ENCODE peak calls at places on chromosome 1, in six cellular contexts. H, Q, E, D, K and W are unnamed samples.
A peak's percentile ranks its signal among the peaks of the same experiment; 100 is the strongest.

GRCh38 chr1:94296018-94296417 is 58.6 kb upstream of the ARHGAP29 start:
- DNase-seq in H (no peak), E (peak; percentile 95), K (peak; percentile 95), D (no peak), Q (no peak), W (peak; percentile 87)

GRCh38 chr1:234675561-234675960 is 65.6 kb upstream of the IRF2BP2 start:
- DNase-seq in Q (no peak), H (no peak), K (no peak), E (no peak), D (no peak), W (no peak)

GRCh38 chr1:87330201-87330953 is 1.7 kb downstream of the LMO4 start:
- DNase-seq in H (no peak), K (peak; percentile 46), D (no peak), E (peak; percentile 32), Q (peak; percentile 27), W (peak; percentile 61)

GRCh38 chr1:112935474-112936289 is 20.3 kb downstream of the SLC16A1 start:
- DNase-seq in H (no peak), D (no peak), E (peak; percentile 57), K (peak; percentile 91), Q (no peak), W (peak; percentile 77)

GRCh38 chr1:117014209-117014608 is 12.6 kb downstream of the CD101 start:
- DNase-seq in D (no peak), Q (no peak), H (no peak), K (no peak), E (no peak), W (peak; percentile 36)

GRCh38 chr1:182783068-182783467 is 6.5 kb upstream of the NPL start:
- DNase-seq in Q (peak; percentile 16), E (no peak), D (no peak), K (no peak), H (no peak), W (no peak)

GRCh38 chr1:234589854-234590620 is 19.9 kb downstream of the IRF2BP2 start:
- DNase-seq in D (no peak), K (peak; percentile 50), E (no peak), H (no peak), Q (no peak), W (peak; percentile 33)

GRCh38 chr1:112722601-112723510 is 7.7 kb upstream of the PPM1J start:
- DNase-seq in E (no peak), K (no peak), H (peak; percentile 45), Q (peak; percentile 59), D (no peak), W (peak; percentile 88)

GRCh38 chr1:163844393-163844948 is 522.7 kb downstream of the NUF2 start:
- DNase-seq in D (no peak), K (peak; percentile 80), E (no peak), H (peak; percentile 80), Q (no peak), W (peak; percentile 94)

GRCh38 chr1:54516249-54516920 is 31.6 kb upstream of the ACOT11 start:
- DNase-seq in K (peak; percentile 13), D (no peak), H (no peak), Q (no peak), E (no peak), W (no peak)

GRCh38 chr1:230501845-230502244 is 75.7 kb upstream of the PGBD5 start:
- DNase-seq in E (no peak), H (no peak), Q (no peak), D (no peak), K (no peak), W (no peak)